ENCODE peak calls at places on chromosome 10, in seven cellular contexts. C, Q, O, F, M, K and B are unnamed samples.

GRCh38 chr10:73646598-73647041 is 5.3 kb upstream of the MYOZ1 start:
- DNase-seq in Q (no peak), M (no peak), K (no peak), F (no peak), O (no peak), C (no peak), B (no peak)

GRCh38 chr10:65570143-65571010 is 1355.5 kb upstream of the LRRTM3 start:
- DNase-seq in K (peak), O (peak), Q (peak), F (peak), C (peak), M (no peak), B (peak)

GRCh38 chr10:71457908-71458307 is 61.2 kb downstream of the CDH23 start:
- DNase-seq in Q (no peak), C (no peak), F (no peak), M (no peak), K (no peak), O (no peak), B (no peak)

GRCh38 chr10:113045155-113046055 is 95.4 kb downstream of the TCF7L2 start:
- DNase-seq in C (no peak), K (no peak), F (no peak), O (no peak), M (peak), Q (no peak), B (peak)

GRCh38 chr10:95906675-95907453 is 911 bp upstream of the CC2D2B start:
- DNase-seq in C (peak), F (no peak), Q (peak), O (peak), K (peak), M (peak), B (peak)

GRCh38 chr10:78871796-78872195 is 197.0 kb upstream of the ZMIZ1 start:
- DNase-seq in F (no peak), C (no peak), K (no peak), O (no peak), Q (no peak), M (no peak), B (no peak)

GRCh38 chr10:102085336-102085735 is 20.2 kb downstream of the HPS6 start:
- DNase-seq in M (no peak), O (no peak), F (no peak), K (no peak), Q (peak), C (no peak), B (no peak)

GRCh38 chr10:76119515-76119914 is 688.1 kb downstream of the LRMDA start:
- DNase-seq in F (no peak), C (no peak), M (no peak), K (no peak), Q (peak), O (no peak), B (no peak)

GRCh38 chr10:119238577-119238976 is 31.2 kb downstream of the GRK5 start:
- DNase-seq in M (no peak), K (peak), C (no peak), Q (no peak), O (no peak), F (no peak), B (no peak)

GRCh38 chr10:100743626-100744135 is 1.7 kb upstream of the PAX2 start:
- DNase-seq in O (peak), K (peak), Q (peak), F (no peak), M (peak), C (no peak), B (peak)

GRCh38 chr10:3978174-3978573 is 193.2 kb upstream of the KLF6 start:
- DNase-seq in K (no peak), F (no peak), O (no peak), C (no peak), M (no peak), Q (no peak), B (peak)

GRCh38 chr10:43471929-43472720 is 35.2 kb downstream of the ZNF487 start:
- DNase-seq in O (no peak), Q (no peak), M (no peak), K (no peak), C (peak), F (no peak), B (no peak)

GRCh38 chr10:6274040-6274439 is 71.3 kb downstream of the PFKFB3 start:
- DNase-seq in F (no peak), C (no peak), K (no peak), M (no peak), O (no peak), Q (no peak), B (no peak)

GRCh38 chr10:42640610-42641229 is 2.4 kb upstream of the ZNF33B start:
- DNase-seq in K (no peak), F (no peak), Q (no peak), M (no peak), O (peak), C (no peak), B (peak)

GRCh38 chr10:36073796-36074345 is 431.8 kb upstream of the FZD8 start:
- DNase-seq in O (no peak), K (no peak), F (no peak), C (no peak), M (no peak), Q (no peak), B (no peak)

GRCh38 chr10:92849576-92850090 is 1.3 kb downstream of the EXOC6 start:
- DNase-seq in C (no peak), F (no peak), M (no peak), Q (no peak), O (no peak), K (no peak), B (no peak)

GRCh38 chr10:117175215-117175900 is 21.9 kb upstream of the KCNK18 start:
- DNase-seq in K (peak), O (peak), C (peak), F (no peak), M (no peak), Q (peak), B (no peak)

GRCh38 chr10:92124524-92125168 is 166.2 kb downstream of the CPEB3 start:
- DNase-seq in K (no peak), M (peak), O (peak), F (no peak), Q (no peak), C (no peak), B (peak)

GRCh38 chr10:68406815-68407585 is at the start of gene RUFY2:
- DNase-seq in Q (peak), F (peak), O (peak), M (no peak), C (peak), K (peak), B (peak)